ENCODE peak calls at places on chromosomes 7 and 10, in four cellular contexts. H is activated T-cell treated with anti-CD3 and anti-CD28 coated beads for 24 hours; J is stimulated activated CD4-positive, alpha-beta T cell treated with anti-CD3 and anti-CD28 coated beads, Interleukin-1b, Interleukin-23, amount 100 ng/mL, for 1 hour; S is Kasumi-1. P is an unnamed sample.

GRCh38 chr10:124003481-124004371 is 89.7 kb downstream of the CHST15 start:
- DNase-seq in J (no peak), S (no peak), H (no peak), P (no peak)

GRCh38 chr7:68038621-68039314 is 1042.1 kb downstream of the TYW1 start:
- DNase-seq in S (no peak), J (no peak), H (no peak), P (no peak)

GRCh38 chr7:131284702-131285419 is 42.8 kb upstream of the MKLN1 start:
- DNase-seq in S (no peak), J (no peak), H (no peak), P (no peak)

GRCh38 chr10:79021331-79021907 is 47.3 kb upstream of the ZMIZ1 start:
- DNase-seq in J (no peak), H (no peak), S (no peak), P (no peak)

GRCh38 chr10:101485681-101486554 is 102.1 kb downstream of the POLL start:
- DNase-seq in J (no peak), H (no peak), S (no peak), P (no peak)

GRCh38 chr7:108452707-108453106 is 3.5 kb downstream of the NRCAM start:
- DNase-seq in J (no peak), H (no peak), S (peak), P (no peak)

GRCh38 chr10:44370731-44371248 is 14.1 kb downstream of the CXCL12 start:
- DNase-seq in J (no peak), H (no peak), S (no peak), P (no peak)

GRCh38 chr10:33179056-33179455 is 155.4 kb downstream of the NRP1 start:
- DNase-seq in S (no peak), J (no peak), H (no peak), P (no peak)

GRCh38 chr10:48814933-48815332 is 124.7 kb downstream of the LRRC18 start:
- DNase-seq in H (no peak), S (no peak), J (no peak), P (no peak)

GRCh38 chr7:7799138-7799537 is 80.7 kb upstream of the RPA3 start:
- DNase-seq in S (no peak), H (no peak), J (no peak), P (no peak)

GRCh38 chr10:43678654-43679053 is 30.0 kb upstream of the ZNF32 start:
- DNase-seq in S (no peak), J (no peak), H (no peak), P (no peak)

GRCh38 chr7:95404316-95404715 is 8.1 kb upstream of the PON3 start:
- DNase-seq in H (no peak), J (no peak), S (no peak), P (peak)

GRCh38 chr10:110531687-110532086 is 34.0 kb downstream of the DUSP5 start:
- DNase-seq in H (no peak), J (no peak), S (no peak), P (no peak)

GRCh38 chr7:1817061-1817712 is 147.1 kb downstream of the ELFN1 start:
- DNase-seq in H (no peak), S (no peak), J (no peak), P (no peak)

GRCh38 chr7:8282162-8282561 is 20.2 kb upstream of the ICA1 start:
- DNase-seq in J (no peak), H (no peak), S (no peak), P (no peak)

GRCh38 chr7:22698762-22699161 is 28.2 kb upstream of the IL6 start:
- DNase-seq in J (no peak), S (no peak), H (no peak), P (no peak)

GRCh38 chr7:88357794-88358533 is 51.3 kb upstream of the STEAP4 start:
- DNase-seq in S (peak), H (no peak), J (no peak), P (no peak)

GRCh38 chr10:44473146-44473545 is 88.2 kb upstream of the CXCL12 start:
- DNase-seq in J (no peak), S (no peak), H (no peak), P (no peak)

GRCh38 chr10:15046626-15047025 is 2.9 kb downstream of the OLAH start:
- DNase-seq in S (no peak), J (no peak), H (no peak), P (no peak)

GRCh38 chr10:79063661-79064490 is 4.9 kb upstream of the ZMIZ1 start:
- DNase-seq in S (no peak), H (no peak), J (no peak), P (no peak)

GRCh38 chr10:68790476-68790875 is 36.9 kb upstream of the STOX1 start:
- DNase-seq in S (no peak), H (no peak), J (no peak), P (no peak)

GRCh38 chr10:110162749-110163148 is 44.7 kb upstream of the MXI1 start:
- DNase-seq in S (peak), H (no peak), J (no peak), P (no peak)

GRCh38 chr7:35556532-35557471 is 138.1 kb downstream of the HERPUD2 start:
- DNase-seq in S (peak), H (no peak), J (no peak), P (no peak)

GRCh38 chr10:29858352-29859267 is 200.8 kb downstream of the JCAD start:
- DNase-seq in H (no peak), J (no peak), S (peak), P (peak)

GRCh38 chr7:131363719-131364118 is 36.0 kb downstream of the MKLN1 start:
- DNase-seq in S (no peak), J (no peak), H (no peak), P (no peak)

GRCh38 chr10:109650228-109650627 is 273.1 kb downstream of the XPNPEP1 start:
- DNase-seq in S (no peak), H (no peak), J (no peak), P (no peak)

GRCh38 chr7:14899065-14899464 is 3.5 kb downstream of the DGKB start:
- DNase-seq in H (no peak), J (no peak), S (no peak), P (no peak)

GRCh38 chr7:70353310-70353947 is 755.2 kb downstream of the AUTS2 start:
- DNase-seq in J (no peak), H (no peak), S (no peak), P (no peak)

GRCh38 chr10:130193033-130193432 is 56.8 kb downstream of the GLRX3 start:
- DNase-seq in S (no peak), H (no peak), J (no peak), P (no peak)

GRCh38 chr10:102815790-102816549 is 21.2 kb downstream of the CYP17A1 start:
- DNase-seq in J (no peak), H (no peak), S (peak), P (peak)

GRCh38 chr10:51001587-51001986 is 72.7 kb upstream of the PRKG1 start:
- DNase-seq in H (no peak), S (peak), J (no peak), P (no peak)

GRCh38 chr7:130902755-130903357 is 168.8 kb upstream of the KLF14 start:
- DNase-seq in H (no peak), J (no peak), S (no peak), P (no peak)

GRCh38 chr10:77825965-77826364 is 100.6 kb downstream of the DLG5 start:
- DNase-seq in J (no peak), S (no peak), H (no peak), P (no peak)

GRCh38 chr10:114437456-114438292 is 33.4 kb upstream of the AFAP1L2 start:
- DNase-seq in S (peak), J (no peak), H (no peak), P (no peak)

GRCh38 chr7:34090796-34091195 is 185.5 kb downstream of the BMPER start:
- DNase-seq in S (no peak), H (no peak), J (no peak), P (no peak)

P was measured in heart right ventricle.